ENCODE peak calls at places on chromosomes 11 and 22, in ten cellular contexts. Q is fibroblast of mammary gland, Z is AG09319, P is fibroblast of the conjunctiva, I is NCI-H1105 treated with DMSO at 0.1 percent for 48 hours, N is mucosa of descending colon, V is fibroblast of pulmonary artery, H is K562, W is HL-60, K is NCI-H1436. T is an unnamed sample.
A peak's percentile ranks its signal among the peaks of the same experiment; 100 is the strongest.

GRCh38 chr11:57460756-57461749 is 725 bp downstream of the RTN4RL2 start:
- DNase-seq in Q (no peak), Z (no peak), P (no peak), I (peak; percentile 40), N (peak; percentile 25), V (no peak), H (peak; percentile 38), W (no peak), K (no peak), T (peak; percentile 88)

GRCh38 chr11:94553938-94554337 is 10.2 kb downstream of the FUT4 start:
- DNase-seq in Q (peak; percentile 79), Z (no peak), P (no peak), I (peak; percentile 50), N (no peak), V (peak; percentile 53), H (no peak), W (no peak), K (no peak), T (no peak)

GRCh38 chr11:27456140-27456801 is 16.3 kb downstream of the LGR4 start:
- DNase-seq in Q (no peak), Z (no peak), P (no peak), I (no peak), N (no peak), V (peak; percentile 49), H (no peak), W (no peak), K (no peak), T (peak; percentile 25)

GRCh38 chr22:43821606-43822425 is 9.7 kb upstream of the EFCAB6 start:
- DNase-seq in Q (no peak), Z (no peak), P (no peak), I (no peak), N (no peak), V (no peak), H (no peak), W (no peak), K (no peak), T (no peak)

GRCh38 chr11:128502736-128503135 is 84.6 kb downstream of the ETS1 start:
- DNase-seq in Q (peak; percentile 81), Z (no peak), P (no peak), I (no peak), N (no peak), V (peak; percentile 94), H (no peak), W (no peak), K (no peak), T (no peak)

GRCh38 chr11:36385121-36385530 is 89.0 kb downstream of the PRR5L start:
- DNase-seq in Q (peak; percentile 85), Z (peak; percentile 16), P (peak; percentile 43), I (no peak), N (no peak), V (peak; percentile 50), H (no peak), W (no peak), K (no peak), T (no peak)

GRCh38 chr11:77230878-77231605 is 70.4 kb downstream of the GDPD4 start:
- DNase-seq in Q (no peak), Z (no peak), P (no peak), I (no peak), N (no peak), V (no peak), H (no peak), W (no peak), K (no peak), T (no peak)

GRCh38 chr22:25970348-25970995 is 198.8 kb upstream of the SEZ6L start:
- DNase-seq in Q (no peak), Z (no peak), P (no peak), I (peak; percentile 86), N (no peak), V (no peak), H (no peak), W (no peak), K (peak; percentile 42), T (no peak)

GRCh38 chr11:68012843-68013610 is 2.9 kb downstream of the ALDH3B1 start:
- DNase-seq in Q (peak; percentile 85), Z (peak; percentile 88), P (peak; percentile 92), I (no peak), N (peak; percentile 53), V (peak; percentile 96), H (no peak), W (no peak), K (no peak), T (peak; percentile 94)

GRCh38 chr11:11451501-11452005 is 98.5 kb upstream of the CSNK2A3 start:
- DNase-seq in Q (no peak), Z (no peak), P (no peak), I (no peak), N (no peak), V (no peak), H (peak; percentile 28), W (no peak), K (no peak), T (peak; percentile 61)

GRCh38 chr11:2196970-2197770 is 25.6 kb upstream of the TH start:
- DNase-seq in Q (peak; percentile 47), Z (peak; percentile 4), P (peak; percentile 43), I (peak; percentile 67), N (peak; percentile 84), V (peak; percentile 66), H (peak; percentile 85), W (no peak), K (peak; percentile 71), T (peak; percentile 95)

GRCh38 chr22:36330655-36331305 is 57.0 kb downstream of the MYH9 start:
- DNase-seq in Q (peak; percentile 62), Z (no peak), P (no peak), I (no peak), N (no peak), V (peak; percentile 83), H (no peak), W (peak; percentile 56), K (no peak), T (no peak)

GRCh38 chr22:44425356-44425755 is 72.7 kb downstream of the RTL6 start:
- DNase-seq in Q (no peak), Z (no peak), P (no peak), I (no peak), N (no peak), V (peak; percentile 8), H (no peak), W (no peak), K (no peak), T (no peak)

GRCh38 chr11:92225563-92226308 is 1.1 kb downstream of the FAT3 start:
- DNase-seq in Q (no peak), Z (no peak), P (no peak), I (peak; percentile 52), N (peak; percentile 38), V (no peak), H (no peak), W (no peak), K (no peak), T (no peak)

GRCh38 chr22:30668306-30668655 is 606 bp upstream of the DUSP18 start:
- DNase-seq in Q (no peak), Z (no peak), P (no peak), I (peak; percentile 35), N (no peak), V (no peak), H (no peak), W (no peak), K (no peak), T (peak; percentile 38)

GRCh38 chr11:73757598-73757997 is 3.3 kb downstream of the RAB6A start:
- DNase-seq in Q (peak; percentile 18), Z (no peak), P (no peak), I (no peak), N (no peak), V (peak; percentile 17), H (no peak), W (peak; percentile 63), K (no peak), T (no peak)

GRCh38 chr11:102911758-102912481 is 37.1 kb upstream of the MMP12 start:
- DNase-seq in Q (no peak), Z (no peak), P (no peak), I (no peak), N (no peak), V (no peak), H (no peak), W (no peak), K (no peak), T (no peak)

GRCh38 chr22:25702571-25703167 is 39.3 kb upstream of the MYO18B start:
- DNase-seq in Q (no peak), Z (no peak), P (no peak), I (no peak), N (no peak), V (no peak), H (no peak), W (no peak), K (no peak), T (no peak)

GRCh38 chr22:44091021-44091721 is 67.1 kb downstream of the PARVB start:
- DNase-seq in Q (peak; percentile 9), Z (no peak), P (no peak), I (no peak), N (no peak), V (peak; percentile 31), H (peak; percentile 20), W (no peak), K (no peak), T (peak; percentile 50)

GRCh38 chr22:32808038-32808445 is 6.5 kb downstream of the TIMP3 start:
- DNase-seq in Q (no peak), Z (no peak), P (no peak), I (no peak), N (no peak), V (no peak), H (no peak), W (no peak), K (no peak), T (no peak)

GRCh38 chr22:48708558-48709245 is 1119.0 kb downstream of the BRD1 start:
- DNase-seq in Q (no peak), Z (no peak), P (no peak), I (no peak), N (peak; percentile 34), V (no peak), H (no peak), W (no peak), K (no peak), T (no peak)

GRCh38 chr22:30265851-30266444 is 703 bp downstream of the OSM start:
- DNase-seq in Q (peak; percentile 33), Z (no peak), P (no peak), I (no peak), N (peak; percentile 89), V (no peak), H (peak; percentile 71), W (peak; percentile 94), K (no peak), T (no peak)

GRCh38 chr11:124602193-124602592 is 9.0 kb upstream of the PANX3 start:
- DNase-seq in Q (peak; percentile 72), Z (no peak), P (no peak), I (no peak), N (no peak), V (no peak), H (no peak), W (no peak), K (no peak), T (no peak)

GRCh38 chr22:32781695-32782094 is 19.8 kb upstream of the TIMP3 start:
- DNase-seq in Q (no peak), Z (no peak), P (no peak), I (no peak), N (no peak), V (peak; percentile 47), H (no peak), W (no peak), K (no peak), T (no peak)

GRCh38 chr11:926341-926916 is 759 bp downstream of the AP2A2 start:
- DNase-seq in Q (peak; percentile 72), Z (no peak), P (peak; percentile 34), I (no peak), N (no peak), V (peak; percentile 58), H (peak; percentile 71), W (no peak), K (no peak), T (peak; percentile 62)

GRCh38 chr11:201936-202335 is 5.3 kb downstream of the BET1L start:
- DNase-seq in Q (no peak), Z (no peak), P (no peak), I (no peak), N (no peak), V (no peak), H (no peak), W (no peak), K (no peak), T (no peak)

GRCh38 chr22:30301995-30302809 is 12.9 kb upstream of the CASTOR1 start:
- DNase-seq in Q (peak; percentile 86), Z (peak; percentile 76), P (no peak), I (no peak), N (peak; percentile 74), V (peak; percentile 67), H (no peak), W (peak; percentile 70), K (no peak), T (no peak)

GRCh38 chr22:47107431-47107830 is 345.0 kb downstream of the TBC1D22A start:
- DNase-seq in Q (peak; percentile 80), Z (peak; percentile 14), P (peak; percentile 51), I (no peak), N (no peak), V (peak; percentile 70), H (no peak), W (no peak), K (no peak), T (no peak)